ENCODE peak calls at places on chromosomes 11 and 22, in eight cellular contexts. D, V, O, I, Y, H, R and Q are unnamed samples.

GRCh38 chr11:35236667-35237003 is 97.7 kb downstream of the CD44 start:
- DNase-seq in O (no peak), D (no peak), R (peak; percentile 60), H (no peak), Y (no peak), I (no peak), V (no peak), Q (no peak)

GRCh38 chr11:124285610-124286344 is 28.0 kb downstream of the OR8D1 start:
- DNase-seq in D (no peak), V (no peak), R (peak; percentile 75), H (no peak), Y (no peak), I (no peak), O (no peak), Q (peak; percentile 89)

GRCh38 chr11:107750313-107750712 is 38.5 kb upstream of the SLN start:
- DNase-seq in H (no peak), R (no peak), Y (no peak), I (no peak), D (no peak), O (no peak), V (no peak), Q (no peak)

GRCh38 chr11:73204711-73205121 is 13.4 kb upstream of the P2RY2 start:
- DNase-seq in D (peak; percentile 60), V (peak; percentile 82), I (peak; percentile 21), Y (no peak), H (no peak), O (no peak), R (no peak), Q (no peak)

GRCh38 chr11:118082880-118083543 is 3.8 kb downstream of the SMIM35 start:
- DNase-seq in H (no peak), D (no peak), I (no peak), R (no peak), V (no peak), Y (no peak), O (no peak), Q (no peak)

GRCh38 chr11:208177-208916 is 839 bp downstream of the RIC8A start:
- DNase-seq in I (peak; percentile 60), O (peak; percentile 78), H (peak; percentile 78), D (peak; percentile 90), Y (peak; percentile 80), R (peak; percentile 63), V (peak; percentile 90), Q (peak; percentile 74)

GRCh38 chr22:46395145-46395544 is 59.6 kb downstream of the TRMU start:
- DNase-seq in Y (no peak), I (no peak), V (no peak), H (no peak), D (no peak), O (no peak), R (no peak), Q (no peak)

GRCh38 chr11:79227308-79227707 is 213.5 kb downstream of the TENM4 start:
- DNase-seq in Y (no peak), R (no peak), D (no peak), O (no peak), H (no peak), I (no peak), V (no peak), Q (no peak)

GRCh38 chr22:45564349-45565030 is 61.8 kb downstream of the FBLN1 start:
- DNase-seq in H (no peak), V (no peak), R (no peak), O (no peak), I (no peak), D (no peak), Y (no peak), Q (no peak)

GRCh38 chr11:59943996-59944395 is 5.8 kb downstream of the OOSP1 start:
- DNase-seq in D (no peak), I (no peak), V (no peak), Y (no peak), H (no peak), R (no peak), O (no peak), Q (no peak)

GRCh38 chr11:100892886-100893285 is 205.8 kb downstream of the ARHGAP42 start:
- DNase-seq in V (no peak), I (no peak), O (no peak), H (no peak), Y (no peak), D (no peak), R (no peak), Q (no peak)

GRCh38 chr11:9138612-9139579 is 47.5 kb upstream of the SCUBE2 start:
- DNase-seq in R (peak; percentile 95), Y (peak; percentile 86), I (no peak), D (no peak), V (no peak), H (no peak), O (no peak), Q (peak; percentile 83)

GRCh38 chr11:101748572-101748971 is 164.8 kb upstream of the TRPC6 start:
- DNase-seq in D (no peak), R (no peak), I (no peak), H (no peak), V (no peak), Y (no peak), O (no peak), Q (no peak)

GRCh38 chr11:2587132-2587930 is 112.5 kb downstream of the KCNQ1OT1 start:
- DNase-seq in D (peak; percentile 56), Y (no peak), I (no peak), R (no peak), O (no peak), H (peak; percentile 52), V (peak; percentile 55), Q (no peak)

GRCh38 chr11:18608373-18608772 is 8.8 kb downstream of the MISFA start:
- DNase-seq in D (no peak), I (no peak), Y (no peak), R (peak; percentile 19), H (no peak), V (no peak), O (no peak), Q (no peak)

GRCh38 chr11:61917357-61918109 is at the start of gene RAB3IL1:
- DNase-seq in O (peak; percentile 56), H (no peak), Y (peak; percentile 30), V (peak; percentile 87), I (peak; percentile 27), R (no peak), D (peak; percentile 88), Q (peak; percentile 21)

GRCh38 chr11:109775686-109776085 is 317.5 kb upstream of the ZC3H12C start:
- DNase-seq in I (no peak), V (no peak), O (no peak), H (no peak), D (no peak), R (no peak), Y (no peak), Q (no peak)

GRCh38 chr22:50620861-50621490 is 7.0 kb downstream of the ARSA start:
- DNase-seq in Y (no peak), H (no peak), D (no peak), V (no peak), I (no peak), R (no peak), O (no peak), Q (no peak)

GRCh38 chr11:2691991-2692841 is 7.6 kb downstream of the KCNQ1OT1 start:
- DNase-seq in R (no peak), O (no peak), Y (no peak), H (no peak), D (peak; percentile 48), I (no peak), V (peak; percentile 40), Q (no peak)

GRCh38 chr11:69238562-69239319 is 55.2 kb upstream of the MYEOV start:
- DNase-seq in D (no peak), Y (no peak), R (no peak), V (peak; percentile 18), O (no peak), H (no peak), I (no peak), Q (no peak)

GRCh38 chr22:48670747-48671146 is 1156.9 kb downstream of the BRD1 start:
- DNase-seq in V (no peak), O (no peak), Y (no peak), I (no peak), R (no peak), D (no peak), H (no peak), Q (no peak)

DNA sequence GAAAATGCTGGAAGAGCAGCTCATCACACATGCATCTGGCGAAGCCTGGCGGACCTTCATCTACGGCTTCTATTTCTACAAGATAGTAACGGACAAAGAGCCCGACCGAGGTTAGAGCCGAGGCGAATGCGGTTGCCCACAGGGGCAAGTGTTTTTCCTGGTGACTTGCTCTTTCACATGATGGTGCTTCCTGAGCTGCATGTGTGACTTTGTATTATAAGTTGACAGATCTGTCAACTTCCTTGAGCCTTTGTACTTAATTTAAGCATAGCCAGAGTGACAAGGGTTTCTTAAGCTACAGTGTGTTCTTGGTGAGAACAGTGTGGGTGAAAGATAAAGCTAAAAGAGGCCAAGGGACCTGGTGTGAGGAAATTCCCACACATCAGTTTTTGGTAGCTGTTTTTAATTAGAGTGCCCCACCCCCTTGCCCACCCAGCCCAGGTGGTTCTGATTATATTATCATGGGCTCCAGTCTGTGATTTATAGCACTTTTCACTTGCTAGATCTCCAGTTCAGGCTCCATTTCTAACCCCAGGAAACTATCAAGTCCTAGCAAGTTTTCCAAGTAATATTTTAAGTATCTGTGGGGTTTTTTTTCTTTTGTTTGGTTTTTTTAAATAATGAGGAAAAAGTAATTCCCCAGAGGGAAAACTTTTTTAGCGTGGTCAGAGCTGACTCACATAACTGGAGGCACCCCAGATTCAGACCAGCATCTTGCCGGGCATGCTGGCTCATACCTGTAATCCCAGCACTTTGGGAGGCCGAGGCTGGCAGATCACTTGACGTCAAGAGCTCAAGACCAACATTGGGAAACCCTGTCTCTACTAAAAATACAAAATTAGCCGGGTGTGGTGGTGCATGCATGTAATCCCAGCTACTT is 67.9 kb upstream of the YWHAH start:
- DNase-seq in H (no peak), Y (no peak), I (no peak), V (no peak), O (no peak), D (no peak), R (no peak), Q (no peak)
- H3K27ac ChIP-seq in H (no peak overlapping the region), Y (no peak overlapping the region), I (no peak overlapping the region), V (no peak overlapping the region), O (no peak overlapping the region), D (no peak overlapping the region), R (no peak overlapping the region), Q (no peak overlapping the region)

GRCh38 chr11:5131584-5132335 is 6.4 kb downstream of the OR52A5 start:
- DNase-seq in H (no peak), Y (no peak), R (no peak), I (no peak), O (no peak), D (no peak), V (no peak), Q (no peak)

GRCh38 chr11:5138256-5138655 is at the start of gene OR52A5:
- DNase-seq in D (no peak), V (no peak), R (no peak), Y (no peak), I (no peak), H (no peak), O (no peak), Q (no peak)

GRCh38 chr11:5136246-5136645 is 1.9 kb downstream of the OR52A5 start:
- DNase-seq in V (no peak), I (no peak), O (no peak), D (no peak), Y (no peak), R (no peak), H (no peak), Q (no peak)
- H3K27ac ChIP-seq in V (no peak overlapping the region), I (no peak overlapping the region), O (no peak overlapping the region), D (no peak overlapping the region), Y (no peak overlapping the region), R (no peak overlapping the region), H (no peak overlapping the region), Q (no peak overlapping the region)

GRCh38 chr11:86918943-86919342 is 36.3 kb downstream of the FZD4 start:
- DNase-seq in R (no peak), V (no peak), H (no peak), D (no peak), I (no peak), O (no peak), Y (no peak), Q (peak; percentile 80)
- H3K27ac ChIP-seq in R (peak overlapping the region; percentile 19), V (peak overlapping the region; percentile 23), H (peak overlapping the region; percentile 72), D (peak overlapping the region; percentile 25), I (no peak overlapping the region), O (peak overlapping the region; percentile 40), Y (peak overlapping the region; percentile 48), Q (no peak overlapping the region)

GRCh38 chr11:111777094-111778046 is 11.2 kb upstream of the PPP2R1B start:
- DNase-seq in I (no peak), R (peak; percentile 82), Y (peak; percentile 66), D (no peak), O (peak; percentile 56), V (no peak), H (no peak), Q (peak; percentile 67)
- H3K27ac ChIP-seq in I (peak overlapping the region; percentile 11), R (no peak overlapping the region), Y (no peak overlapping the region), D (no peak overlapping the region), O (no peak overlapping the region), V (peak overlapping the region; percentile 6), H (no peak overlapping the region), Q (no peak overlapping the region)